ENCODE peak calls at places on chromosomes 12 and 14, in seven cellular contexts. J is transverse colon, Y is HCT116, B is stomach, N is suprapubic skin, Z is spleen, S is SK-N-MC. P is an unnamed sample.

GRCh38 chr12:52632656-52633055 is 14.3 kb upstream of the KRT73 start:
- DNase-seq in J (no peak), Y (no peak), B (no peak), N (no peak), Z (no peak), S (no peak), P (no peak)

GRCh38 chr14:57533214-57533613 is 39.6 kb upstream of the CCDC198 start:
- DNase-seq in J (no peak), Y (peak), B (no peak), N (no peak), Z (no peak), S (peak), P (no peak)

GRCh38 chr14:100237735-100238418 is 1.1 kb upstream of the YY1 start:
- DNase-seq in J (peak), Y (no peak), B (peak), N (peak), Z (peak), S (no peak), P (no peak)

GRCh38 chr12:132424118-132424438 is 65.9 kb upstream of the FBRSL1 start:
- DNase-seq in J (no peak), Y (no peak), B (no peak), N (no peak), Z (no peak), S (no peak), P (no peak)

GRCh38 chr14:22084393-22085281 is 411.0 kb upstream of the OR4E1 start:
- DNase-seq in J (no peak), Y (peak), B (no peak), N (no peak), Z (no peak), S (no peak), P (no peak)

GRCh38 chr14:57089901-57090300 is 178.8 kb downstream of the EXOC5 start:
- DNase-seq in J (no peak), Y (no peak), B (no peak), N (no peak), Z (no peak), S (no peak), P (no peak)

GRCh38 chr12:90945070-90945649 is 9.8 kb downstream of the CCER1 start:
- DNase-seq in J (no peak), Y (peak), B (no peak), N (no peak), Z (no peak), S (no peak), P (no peak)

GRCh38 chr14:31898835-31899528 is 178.1 kb upstream of the ARHGAP5 start:
- DNase-seq in J (no peak), Y (no peak), B (no peak), N (no peak), Z (no peak), S (no peak), P (no peak)

GRCh38 chr12:19624401-19624930 is 185.2 kb downstream of the AEBP2 start:
- DNase-seq in J (no peak), Y (no peak), B (no peak), N (no peak), Z (no peak), S (peak), P (no peak)

GRCh38 chr14:22416193-22416592 is 172.8 kb downstream of the DAD1 start:
- DNase-seq in J (no peak), Y (no peak), B (no peak), N (no peak), Z (no peak), S (peak), P (no peak)

GRCh38 chr14:39432619-39433451 is 602 bp upstream of the FBXO33 start:
- DNase-seq in J (peak), Y (peak), B (peak), N (peak), Z (peak), S (no peak), P (no peak)

GRCh38 chr12:40152783-40153383 is 47.0 kb upstream of the SLC2A13 start:
- DNase-seq in J (peak), Y (peak), B (peak), N (no peak), Z (peak), S (peak), P (no peak)

GRCh38 chr12:67816269-67816668 is 167.7 kb downstream of the DYRK2 start:
- DNase-seq in J (no peak), Y (no peak), B (no peak), N (no peak), Z (no peak), S (no peak), P (no peak)

GRCh38 chr12:117060236-117060926 is 38.8 kb downstream of the TESC start:
- DNase-seq in J (no peak), Y (no peak), B (no peak), N (no peak), Z (no peak), S (no peak), P (no peak)

GRCh38 chr14:90675399-90675798 is 140.8 kb downstream of the TTC7B start:
- DNase-seq in J (no peak), Y (no peak), B (no peak), N (no peak), Z (no peak), S (no peak), P (no peak)

GRCh38 chr12:46265734-46266133 is 3.1 kb downstream of the SLC38A1 start:
- DNase-seq in J (no peak), Y (no peak), B (no peak), N (no peak), Z (no peak), S (no peak), P (no peak)

GRCh38 chr14:92973265-92973797 is 50.4 kb downstream of the CHGA start:
- DNase-seq in J (peak), Y (no peak), B (peak), N (peak), Z (peak), S (no peak), P (peak)

GRCh38 chr12:120640840-120641833 is 711 bp downstream of the CABP1 start:
- DNase-seq in J (peak), Y (no peak), B (peak), N (no peak), Z (peak), S (no peak), P (no peak)

GRCh38 chr14:69079188-69079742 is 73.7 kb downstream of the DCAF5 start:
- DNase-seq in J (no peak), Y (no peak), B (no peak), N (no peak), Z (no peak), S (peak), P (no peak)

GRCh38 chr12:65566776-65567175 is 257.5 kb upstream of the HMGA2 start:
- DNase-seq in J (no peak), Y (no peak), B (no peak), N (no peak), Z (no peak), S (no peak), P (no peak)

GRCh38 chr12:77364400-77364799 is 299.0 kb upstream of the E2F7 start:
- DNase-seq in J (no peak), Y (no peak), B (no peak), N (no peak), Z (no peak), S (no peak), P (no peak)

GRCh38 chr14:50619569-50620141 is 48.5 kb downstream of the SAV1 start:
- DNase-seq in J (no peak), Y (peak), B (no peak), N (no peak), Z (no peak), S (no peak), P (no peak)

GRCh38 chr14:77610553-77610952 is 5.9 kb downstream of the SPTLC2 start:
- DNase-seq in J (no peak), Y (no peak), B (no peak), N (no peak), Z (no peak), S (no peak), P (no peak)

GRCh38 chr12:69097619-69098368 is 141.6 kb upstream of the CPSF6 start:
- DNase-seq in J (no peak), Y (no peak), B (no peak), N (no peak), Z (no peak), S (no peak), P (peak)

GRCh38 chr14:59427653-59428578 is 37.3 kb downstream of the GPR135 start:
- DNase-seq in J (no peak), Y (no peak), B (no peak), N (no peak), Z (peak), S (no peak), P (no peak)

GRCh38 chr14:99608591-99608990 is 4.6 kb upstream of the CCDC85C start:
- DNase-seq in J (no peak), Y (no peak), B (no peak), N (no peak), Z (no peak), S (no peak), P (no peak)

GRCh38 chr14:58426819-58427288 is 477 bp downstream of the TIMM9 start:
- DNase-seq in J (peak), Y (no peak), B (peak), N (peak), Z (peak), S (no peak), P (peak)

GRCh38 chr12:24152270-24152669 is 202.8 kb upstream of the SOX5 start:
- DNase-seq in J (no peak), Y (no peak), B (no peak), N (no peak), Z (no peak), S (no peak), P (no peak)

GRCh38 chr12:133130808-133131128 is 341 bp downstream of the ZNF10 start:
- DNase-seq in J (peak), Y (no peak), B (peak), N (peak), Z (peak), S (no peak), P (no peak)

GRCh38 chr12:130663510-130663909 is 52.6 kb downstream of the RIMBP2 start:
- DNase-seq in J (no peak), Y (no peak), B (no peak), N (no peak), Z (no peak), S (no peak), P (no peak)

GRCh38 chr12:27123642-27124041 is 41.3 kb upstream of the C12orf71 start:
- DNase-seq in J (no peak), Y (no peak), B (no peak), N (no peak), Z (no peak), S (no peak), P (no peak)

GRCh38 chr14:30287579-30288445 is 271.1 kb upstream of the G2E3 start:
- DNase-seq in J (no peak), Y (no peak), B (no peak), N (no peak), Z (no peak), S (no peak), P (no peak)

GRCh38 chr14:72804653-72805180 is 89.2 kb downstream of the DPF3 start:
- DNase-seq in J (no peak), Y (no peak), B (no peak), N (no peak), Z (no peak), S (no peak), P (no peak)

GRCh38 chr12:19171731-19172130 is 42.2 kb downstream of the PLEKHA5 start:
- DNase-seq in J (no peak), Y (no peak), B (no peak), N (no peak), Z (no peak), S (no peak), P (no peak)

GRCh38 chr12:66765204-66765603 is 86.3 kb upstream of the GRIP1 start:
- DNase-seq in J (no peak), Y (no peak), B (no peak), N (no peak), Z (no peak), S (no peak), P (no peak)

GRCh38 chr12:66763453-66763852 is 84.6 kb upstream of the GRIP1 start:
- DNase-seq in J (no peak), Y (no peak), B (no peak), N (no peak), Z (no peak), S (no peak), P (no peak)

GRCh38 chr12:66768293-66768692 is 89.4 kb upstream of the GRIP1 start:
- DNase-seq in J (peak), Y (no peak), B (no peak), N (no peak), Z (no peak), S (no peak), P (no peak)

DNA sequence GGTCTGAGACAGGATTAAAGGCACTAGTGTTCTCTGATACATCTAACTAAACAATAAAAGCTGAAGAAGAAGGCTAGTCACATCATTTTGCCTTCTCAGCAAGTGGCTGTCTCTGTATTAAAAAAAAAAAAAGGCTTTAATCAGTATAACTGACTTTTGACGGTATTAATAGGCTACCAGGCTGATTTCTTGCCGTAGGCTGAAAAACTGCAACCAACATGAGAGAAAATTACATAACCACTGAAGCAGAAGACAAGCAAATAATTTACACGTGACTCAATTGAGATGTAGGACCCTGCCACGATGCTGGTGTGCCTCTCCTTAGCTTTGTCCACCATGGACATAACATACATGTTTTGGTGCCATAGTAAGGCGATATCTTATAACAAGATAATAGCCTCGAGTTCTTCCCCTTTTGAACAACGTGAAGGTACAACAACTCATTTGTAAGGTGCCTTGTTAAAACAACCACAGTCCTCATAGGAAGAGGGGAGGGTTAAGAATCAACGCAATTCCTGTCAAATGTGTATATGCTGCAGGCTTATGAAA is 88.7 kb upstream of the GRIP1 start:
- DNase-seq in J (no peak), Y (no peak), B (no peak), N (no peak), Z (no peak), S (no peak), P (no peak)
- H3K4me3 ChIP-seq in J (no peak), Y (no peak), B (no peak), N (no peak), Z (no peak), S (no peak), P (no peak)

GRCh38 chr12:9694220-9694619 is 24.7 kb downstream of the CLEC2D start:
- DNase-seq in J (no peak), Y (no peak), B (no peak), N (no peak), Z (no peak), S (no peak), P (no peak)

GRCh38 chr12:9697619-9698018 is 28.1 kb downstream of the CLEC2D start:
- DNase-seq in J (no peak), Y (no peak), B (no peak), N (no peak), Z (no peak), S (no peak), P (no peak)

GRCh38 chr12:9687228-9687627 is 17.7 kb downstream of the CLEC2D start:
- DNase-seq in J (no peak), Y (peak), B (no peak), N (no peak), Z (no peak), S (no peak), P (no peak)

DNA sequence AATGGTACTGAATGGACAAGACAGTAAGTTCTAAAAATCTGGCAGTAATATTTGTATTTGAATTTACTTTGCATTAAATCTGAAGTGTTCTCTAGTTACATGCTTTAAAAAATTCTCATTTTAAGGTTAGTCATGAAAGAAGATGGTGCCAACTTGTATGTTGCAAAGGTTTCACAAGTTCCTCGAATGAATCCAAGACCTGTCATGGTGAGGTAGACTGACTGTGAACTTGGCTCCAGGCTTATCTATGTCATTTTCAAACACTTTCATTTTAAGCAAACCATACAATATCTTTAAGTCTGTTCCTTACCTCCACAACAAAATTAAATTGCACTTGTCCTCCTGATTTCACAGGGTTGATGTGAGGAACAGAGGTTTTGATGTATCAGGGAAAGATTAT is 23.4 kb downstream of the CLEC2D start:
- DNase-seq in J (no peak), Y (no peak), B (no peak), N (no peak), Z (no peak), S (no peak), P (no peak)
- TF ChIP-seq POLR2AphosphoS5 in J (no peak), Y (no peak), B (no peak), N (no peak), Z (no peak), S (no peak), P (no peak)

DNA sequence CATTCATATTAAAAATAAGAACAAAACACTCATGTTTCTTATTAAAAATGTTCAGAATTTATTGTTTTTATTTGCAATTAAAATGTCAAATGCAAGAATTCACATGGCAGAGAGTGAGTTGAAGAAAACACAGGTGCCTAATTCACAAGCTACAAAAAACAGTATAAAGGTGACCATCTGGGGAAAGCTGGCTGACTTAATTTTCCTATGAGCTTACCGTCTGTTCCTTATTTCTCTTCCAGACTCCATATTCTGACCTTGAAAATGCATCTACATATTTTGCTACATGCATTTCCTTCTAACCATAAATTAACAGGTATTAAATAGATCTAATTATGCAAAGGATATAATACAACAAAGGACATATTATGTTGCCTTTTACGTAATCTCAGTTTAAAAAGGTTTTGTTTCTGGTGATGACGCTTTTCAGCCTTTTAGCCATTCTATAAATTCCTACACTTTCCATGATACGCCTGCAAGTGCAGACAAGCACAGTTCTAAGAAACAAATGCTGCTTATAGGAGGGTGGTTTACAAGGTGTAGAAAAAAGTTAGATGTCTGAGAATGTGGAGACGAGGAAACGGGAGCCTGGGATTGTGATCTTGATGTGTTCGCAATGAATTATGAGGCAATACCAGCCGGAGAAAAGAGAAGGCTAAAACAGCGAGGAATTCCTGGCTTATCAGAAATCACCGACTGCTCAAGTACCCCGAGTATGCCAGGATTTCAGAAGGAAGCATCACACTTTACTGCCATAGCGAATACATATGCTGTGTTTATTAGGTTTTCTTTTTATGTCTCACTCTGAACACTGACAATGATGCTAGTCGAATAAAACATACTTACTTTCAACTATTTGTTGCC is 24.6 kb downstream of the LIN7A start:
- DNase-seq in J (no peak), Y (no peak), B (no peak), N (no peak), Z (no peak), S (no peak), P (no peak)
- H3K4me3 ChIP-seq in J (no peak), Y (no peak), B (no peak), N (no peak), Z (no peak), S (no peak), P (no peak)

DNA sequence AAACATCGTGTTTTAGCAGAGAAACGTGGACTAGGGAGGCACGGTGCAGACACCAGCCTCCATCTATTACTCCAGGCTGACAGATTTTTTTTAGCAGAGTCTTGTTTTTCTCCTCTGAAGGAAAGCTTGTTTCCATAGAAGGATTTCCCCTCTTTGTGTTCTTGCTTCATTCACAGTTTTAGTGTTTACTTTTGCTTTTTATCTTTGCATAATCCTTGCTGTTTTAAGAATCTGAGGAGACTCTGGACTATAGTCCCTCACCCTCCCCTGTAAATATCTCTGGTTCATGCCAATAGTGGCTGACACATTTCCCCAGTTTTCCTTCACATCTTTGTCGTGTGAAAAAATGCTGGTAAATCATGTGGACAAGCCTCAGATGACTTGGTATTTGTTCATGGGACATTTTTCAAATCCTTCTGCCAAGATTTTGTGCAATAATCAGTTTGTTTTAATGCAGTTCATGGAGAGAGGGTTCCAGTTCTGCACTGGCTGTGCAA is 39.9 kb upstream of the TMCC3 start:
- DNase-seq in J (no peak), Y (no peak), B (no peak), N (no peak), Z (no peak), S (no peak), P (no peak)
- TF ChIP-seq POLR2AphosphoS5 in J (no peak), Y (no peak), B (no peak), N (no peak), Z (no peak), S (no peak), P (peak)